ENCODE peak calls at places on chromosomes 2 and 18, in four cellular contexts. Z, T, S and E are unnamed samples.

GRCh38 chr2:42076357-42076921 is 28.6 kb downstream of the PKDCC start:
- DNase-seq in Z (no peak), T (no peak), S (no peak), E (no peak)

GRCh38 chr2:98514879-98515570 is 70.4 kb downstream of the INPP4A start:
- DNase-seq in Z (peak), T (peak), S (no peak), E (no peak)

GRCh38 chr18:48852792-48853191 is 98.0 kb downstream of the SMAD7 start:
- DNase-seq in Z (no peak), T (no peak), S (no peak), E (no peak)

GRCh38 chr2:119718391-119719260 is 39.6 kb downstream of the TMEM177 start:
- DNase-seq in Z (no peak), T (no peak), S (no peak), E (no peak)

GRCh38 chr2:26562811-26563645 is 78.1 kb downstream of the CIB4 start:
- DNase-seq in Z (peak), T (no peak), S (no peak), E (no peak)

GRCh38 chr2:73561422-73561821 is 80.8 kb downstream of the NAT8 start:
- DNase-seq in Z (no peak), T (no peak), S (no peak), E (no peak)

GRCh38 chr2:30109856-30110255 is 37.0 kb upstream of the YPEL5 start:
- DNase-seq in Z (peak), T (no peak), S (no peak), E (no peak)

GRCh38 chr2:157887946-157888345 is 11.8 kb upstream of the ACVR1 start:
- DNase-seq in Z (no peak), T (no peak), S (no peak), E (no peak)

GRCh38 chr2:106956879-106957278 is 70.9 kb upstream of the ST6GAL2 start:
- DNase-seq in Z (peak), T (no peak), S (no peak), E (peak)

GRCh38 chr2:234029150-234029733 is 21.3 kb upstream of the SPP2 start:
- DNase-seq in Z (no peak), T (no peak), S (no peak), E (no peak)

GRCh38 chr2:74551942-74552913 is 1.5 kb downstream of the LOXL3 start:
- DNase-seq in Z (peak), T (no peak), S (no peak), E (no peak)

GRCh38 chr2:240731327-240731626 is 39.6 kb downstream of the AQP12A start:
- DNase-seq in Z (no peak), T (no peak), S (no peak), E (no peak)

GRCh38 chr2:2331905-2332280 is 818 bp upstream of the MYT1L start:
- DNase-seq in Z (peak), T (no peak), S (no peak), E (peak)

GRCh38 chr18:79853303-79853992 is 55.7 kb downstream of the KCNG2 start:
- DNase-seq in Z (no peak), T (no peak), S (no peak), E (no peak)

GRCh38 chr18:79494936-79495335 is 99.2 kb downstream of the NFATC1 start:
- DNase-seq in Z (no peak), T (no peak), S (no peak), E (no peak)

GRCh38 chr2:46481541-46482193 is 2.3 kb downstream of the TMEM247 start:
- DNase-seq in Z (peak), T (no peak), S (no peak), E (peak)

GRCh38 chr2:8684885-8685696 is 3.2 kb downstream of the ID2 start:
- DNase-seq in Z (peak), T (peak), S (peak), E (peak)

GRCh38 chr2:134669731-134670669 is 48.8 kb downstream of the TMEM163 start:
- DNase-seq in Z (no peak), T (peak), S (no peak), E (no peak)

GRCh38 chr2:218074031-218074430 is 5.0 kb downstream of the RUFY4 start:
- DNase-seq in Z (peak), T (peak), S (no peak), E (peak)

GRCh38 chr18:42030586-42031182 is 75.7 kb downstream of the PIK3C3 start:
- DNase-seq in Z (peak), T (no peak), S (no peak), E (peak)

GRCh38 chr2:208653383-208653782 is 246.8 kb downstream of the PTH2R start:
- DNase-seq in Z (no peak), T (no peak), S (no peak), E (no peak)

GRCh38 chr2:217291259-217291658 is 431.4 kb upstream of the TNP1 start:
- DNase-seq in Z (no peak), T (no peak), S (no peak), E (no peak)

GRCh38 chr2:1816414-1816911 is 72.1 kb upstream of the PXDN start:
- DNase-seq in Z (no peak), T (no peak), S (no peak), E (no peak)

GRCh38 chr2:170503563-170503962 is 211.6 kb upstream of the SP5 start:
- DNase-seq in Z (no peak), T (no peak), S (no peak), E (peak)

GRCh38 chr18:79062806-79063205 is 6.4 kb upstream of the ATP9B start:
- DNase-seq in Z (no peak), T (no peak), S (no peak), E (no peak)

GRCh38 chr2:237791977-237792727 is 6.4 kb upstream of the RBM44 start:
- DNase-seq in Z (no peak), T (no peak), S (no peak), E (peak)

GRCh38 chr18:9627642-9628041 is 13.3 kb upstream of the PPP4R1 start:
- DNase-seq in Z (no peak), T (no peak), S (no peak), E (no peak)